ENCODE peak calls at places on chromosome 17, in seven cellular contexts. One of them, this sample, is unnamed.

GRCh38 chr17:68777856-68778694 is 176.9 kb upstream of the FAM20A start:
- DNase-seq in psoas muscle: no peak
- DNase-seq in fibroblast of lung: no peak
- DNase-seq in foreskin fibroblast: no peak
- DNase-seq in uterus: no peak
- DNase-seq in OCI-LY7: no peak
- DNase-seq in adrenal gland: no peak
- DNase-seq in this sample: no peak

GRCh38 chr17:79749156-79749815 is 18.5 kb downstream of the ENPP7 start:
- DNase-seq in psoas muscle: no peak
- DNase-seq in fibroblast of lung: peak; percentile 67
- DNase-seq in foreskin fibroblast: peak; percentile 63
- DNase-seq in uterus: no peak
- DNase-seq in OCI-LY7: no peak
- DNase-seq in adrenal gland: no peak
- DNase-seq in this sample: no peak

GRCh38 chr17:4710693-4711634 is 532 bp downstream of the ARRB2 start:
- DNase-seq in psoas muscle: peak; percentile 62
- DNase-seq in fibroblast of lung: no peak
- DNase-seq in foreskin fibroblast: peak; percentile 22
- DNase-seq in uterus: no peak
- DNase-seq in OCI-LY7: peak; percentile 53
- DNase-seq in adrenal gland: no peak
- DNase-seq in this sample: peak; percentile 42

GRCh38 chr17:15261818-15262290 is 3.3 kb downstream of the PMP22 start:
- DNase-seq in psoas muscle: no peak
- DNase-seq in fibroblast of lung: peak; percentile 37
- DNase-seq in foreskin fibroblast: peak; percentile 58
- DNase-seq in uterus: no peak
- DNase-seq in OCI-LY7: no peak
- DNase-seq in adrenal gland: no peak
- DNase-seq in this sample: no peak

GRCh38 chr17:44451832-44452231 is 51.4 kb downstream of the GPATCH8 start:
- DNase-seq in psoas muscle: no peak
- DNase-seq in fibroblast of lung: no peak
- DNase-seq in foreskin fibroblast: no peak
- DNase-seq in uterus: no peak
- DNase-seq in OCI-LY7: no peak
- DNase-seq in adrenal gland: no peak
- DNase-seq in this sample: no peak

GRCh38 chr17:61723183-61723582 is 132.2 kb upstream of the NACA2 start:
- DNase-seq in psoas muscle: no peak
- DNase-seq in fibroblast of lung: no peak
- DNase-seq in foreskin fibroblast: no peak
- DNase-seq in uterus: no peak
- DNase-seq in OCI-LY7: no peak
- DNase-seq in adrenal gland: no peak
- DNase-seq in this sample: no peak

GRCh38 chr17:71921726-71922320 is 199.0 kb upstream of the SOX9 start:
- DNase-seq in psoas muscle: no peak
- DNase-seq in fibroblast of lung: no peak
- DNase-seq in foreskin fibroblast: no peak
- DNase-seq in uterus: no peak
- DNase-seq in OCI-LY7: no peak
- DNase-seq in adrenal gland: no peak
- DNase-seq in this sample: peak; percentile 65

GRCh38 chr17:38590988-38591758 is 14.6 kb downstream of the SRCIN1 start:
- DNase-seq in psoas muscle: no peak
- DNase-seq in fibroblast of lung: no peak
- DNase-seq in foreskin fibroblast: no peak
- DNase-seq in uterus: no peak
- DNase-seq in OCI-LY7: peak; percentile 76
- DNase-seq in adrenal gland: no peak
- DNase-seq in this sample: peak; percentile 64

GRCh38 chr17:13561606-13562270 is 40.0 kb downstream of the HS3ST3A1 start:
- DNase-seq in psoas muscle: no peak
- DNase-seq in fibroblast of lung: no peak
- DNase-seq in foreskin fibroblast: no peak
- DNase-seq in uterus: no peak
- DNase-seq in OCI-LY7: no peak
- DNase-seq in adrenal gland: no peak
- DNase-seq in this sample: no peak

GRCh38 chr17:4512156-4513112 is 13.8 kb downstream of the SPNS2 start:
- DNase-seq in psoas muscle: no peak
- DNase-seq in fibroblast of lung: no peak
- DNase-seq in foreskin fibroblast: no peak
- DNase-seq in uterus: no peak
- DNase-seq in OCI-LY7: no peak
- DNase-seq in adrenal gland: no peak
- DNase-seq in this sample: no peak

GRCh38 chr17:77748436-77748835 is 210.1 kb upstream of the TNRC6C start:
- DNase-seq in psoas muscle: no peak
- DNase-seq in fibroblast of lung: no peak
- DNase-seq in foreskin fibroblast: no peak
- DNase-seq in uterus: no peak
- DNase-seq in OCI-LY7: no peak
- DNase-seq in adrenal gland: no peak
- DNase-seq in this sample: no peak

GRCh38 chr17:34885076-34885475 is 76.2 kb downstream of the CCT6B start:
- DNase-seq in psoas muscle: no peak
- DNase-seq in fibroblast of lung: no peak
- DNase-seq in foreskin fibroblast: no peak
- DNase-seq in uterus: no peak
- DNase-seq in OCI-LY7: no peak
- DNase-seq in adrenal gland: no peak
- DNase-seq in this sample: no peak

GRCh38 chr17:11986939-11987329 is 10.3 kb downstream of the ZNF18 start:
- DNase-seq in psoas muscle: no peak
- DNase-seq in fibroblast of lung: peak; percentile 71
- DNase-seq in foreskin fibroblast: peak; percentile 63
- DNase-seq in uterus: no peak
- DNase-seq in OCI-LY7: peak; percentile 17
- DNase-seq in adrenal gland: no peak
- DNase-seq in this sample: peak; percentile 3

GRCh38 chr17:28018439-28019070 is 23.9 kb upstream of the NLK start:
- DNase-seq in psoas muscle: no peak
- DNase-seq in fibroblast of lung: no peak
- DNase-seq in foreskin fibroblast: peak; percentile 3
- DNase-seq in uterus: no peak
- DNase-seq in OCI-LY7: no peak
- DNase-seq in adrenal gland: peak; percentile 87
- DNase-seq in this sample: no peak

GRCh38 chr17:14736631-14737030 is 435.8 kb downstream of the HS3ST3B1 start:
- DNase-seq in psoas muscle: no peak
- DNase-seq in fibroblast of lung: no peak
- DNase-seq in foreskin fibroblast: no peak
- DNase-seq in uterus: no peak
- DNase-seq in OCI-LY7: no peak
- DNase-seq in adrenal gland: no peak
- DNase-seq in this sample: no peak

GRCh38 chr17:76707985-76708807 is 2.6 kb downstream of the MXRA7 start:
- DNase-seq in psoas muscle: peak; percentile 64
- DNase-seq in fibroblast of lung: no peak
- DNase-seq in foreskin fibroblast: no peak
- DNase-seq in uterus: no peak
- DNase-seq in OCI-LY7: no peak
- DNase-seq in adrenal gland: peak; percentile 83
- DNase-seq in this sample: no peak
- H3K4me3 ChIP-seq in psoas muscle: peak overlapping the region; percentile 73
- H3K4me3 ChIP-seq in fibroblast of lung: peak overlapping the region; percentile 44
- H3K4me3 ChIP-seq in foreskin fibroblast: peak overlapping the region; percentile 75
- H3K4me3 ChIP-seq in uterus: no peak overlapping the region
- H3K4me3 ChIP-seq in OCI-LY7: no peak overlapping the region
- H3K4me3 ChIP-seq in adrenal gland: no peak overlapping the region
- H3K4me3 ChIP-seq in this sample: no peak overlapping the region

DNA sequence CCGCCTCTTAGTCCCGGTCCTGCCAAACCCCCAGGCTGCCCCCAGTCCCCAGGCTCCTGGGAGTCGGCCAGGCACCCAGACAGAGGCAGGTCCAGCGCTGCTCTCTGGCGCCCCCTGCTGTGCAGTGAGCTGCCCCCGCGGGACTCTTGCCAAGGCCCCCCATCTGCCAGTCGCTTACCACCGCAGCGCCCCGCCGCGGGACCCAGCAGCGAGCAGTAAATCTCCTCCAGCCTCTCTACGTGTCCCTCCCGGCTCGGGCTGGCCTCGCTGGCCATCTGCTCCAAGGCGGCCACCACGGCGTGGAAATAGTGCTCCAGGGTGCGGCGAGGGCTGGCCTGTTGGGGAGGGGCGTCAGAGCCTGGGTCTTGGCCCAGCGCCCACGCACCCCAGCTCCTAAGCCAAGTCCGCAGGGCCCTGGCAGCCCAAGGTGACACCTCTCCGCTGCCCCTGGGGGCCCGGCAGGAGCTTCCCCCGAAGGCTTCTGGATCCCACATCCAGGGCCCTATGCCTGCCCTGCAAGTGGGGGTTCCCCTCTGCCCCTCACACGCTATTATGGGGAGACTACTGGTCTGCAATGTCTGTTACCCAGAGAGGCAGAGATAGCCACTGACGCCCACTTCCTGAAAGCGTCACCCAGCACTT is 33.7 kb upstream of the MFSD6L start:
- DNase-seq in psoas muscle: no peak
- DNase-seq in fibroblast of lung: no peak
- DNase-seq in foreskin fibroblast: no peak
- DNase-seq in uterus: no peak
- DNase-seq in OCI-LY7: peak; percentile 11
- DNase-seq in adrenal gland: no peak
- DNase-seq in this sample: peak; percentile 33
- TF ChIP-seq CTCF in psoas muscle: no peak
- TF ChIP-seq CTCF in fibroblast of lung: peak; percentile 10
- TF ChIP-seq CTCF in foreskin fibroblast: peak; percentile 19
- TF ChIP-seq CTCF in uterus: no peak
- TF ChIP-seq CTCF in OCI-LY7: peak; percentile 72
- TF ChIP-seq CTCF in adrenal gland: no peak
- TF ChIP-seq CTCF in this sample: peak; percentile 58

DNA sequence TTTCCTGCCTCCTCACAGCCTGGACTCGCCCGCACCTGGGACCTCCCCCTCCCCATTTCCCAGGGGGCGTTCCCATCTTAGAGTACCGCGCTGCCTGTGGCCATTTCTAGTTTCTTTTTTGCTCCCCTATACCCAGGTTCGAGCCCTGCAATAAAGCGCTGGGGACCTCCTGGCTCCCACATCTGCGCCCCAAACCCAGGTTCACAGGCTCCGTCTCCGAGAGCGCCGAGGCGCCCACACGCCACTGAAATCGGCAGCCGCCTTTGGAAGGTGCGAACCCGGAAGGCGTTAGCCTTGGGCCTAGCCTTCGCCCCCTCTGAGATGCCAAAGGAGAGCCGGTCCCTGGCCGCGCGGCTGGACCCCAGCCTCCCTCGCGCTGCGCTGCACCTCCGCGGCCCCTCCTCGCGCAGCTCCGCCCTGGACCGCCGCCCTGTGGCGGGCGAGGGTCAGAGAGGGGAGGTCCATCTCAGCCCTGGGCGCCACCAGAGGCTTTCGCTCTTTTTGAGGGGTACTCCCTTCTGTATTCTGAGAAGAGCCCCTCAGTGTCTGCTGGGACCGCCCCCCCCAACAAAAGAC is 1.8 kb downstream of the KCNJ12 start:
- DNase-seq in psoas muscle: no peak
- DNase-seq in fibroblast of lung: no peak
- DNase-seq in foreskin fibroblast: no peak
- DNase-seq in uterus: no peak
- DNase-seq in OCI-LY7: no peak
- DNase-seq in adrenal gland: no peak
- DNase-seq in this sample: no peak
- H3K4me3 ChIP-seq in psoas muscle: peak overlapping the region; percentile 68
- H3K4me3 ChIP-seq in fibroblast of lung: no peak overlapping the region
- H3K4me3 ChIP-seq in foreskin fibroblast: no peak overlapping the region
- H3K4me3 ChIP-seq in uterus: peak overlapping the region; percentile 15
- H3K4me3 ChIP-seq in OCI-LY7: no peak overlapping the region
- H3K4me3 ChIP-seq in adrenal gland: no peak overlapping the region
- H3K4me3 ChIP-seq in this sample: no peak overlapping the region

GRCh38 chr17:74963656-74964055 is 8.9 kb downstream of the HID1 start:
- DNase-seq in psoas muscle: no peak
- DNase-seq in fibroblast of lung: no peak
- DNase-seq in foreskin fibroblast: no peak
- DNase-seq in uterus: no peak
- DNase-seq in OCI-LY7: peak; percentile 26
- DNase-seq in adrenal gland: no peak
- DNase-seq in this sample: no peak
- TF ChIP-seq CTCF in psoas muscle: no peak
- TF ChIP-seq CTCF in fibroblast of lung: peak; percentile 7
- TF ChIP-seq CTCF in foreskin fibroblast: no peak
- TF ChIP-seq CTCF in uterus: no peak
- TF ChIP-seq CTCF in OCI-LY7: peak; percentile 58
- TF ChIP-seq CTCF in adrenal gland: no peak
- TF ChIP-seq CTCF in this sample: peak; percentile 18

GRCh38 chr17:2749058-2749783 is at the start of gene CCDC92B:
- DNase-seq in psoas muscle: no peak
- DNase-seq in fibroblast of lung: no peak
- DNase-seq in foreskin fibroblast: no peak
- DNase-seq in uterus: no peak
- DNase-seq in OCI-LY7: no peak
- DNase-seq in adrenal gland: no peak
- DNase-seq in this sample: no peak
- H3K4me3 ChIP-seq in psoas muscle: no peak within 1 kb of the TSS
- H3K4me3 ChIP-seq in fibroblast of lung: no peak within 1 kb of the TSS
- H3K4me3 ChIP-seq in foreskin fibroblast: no peak within 1 kb of the TSS
- H3K4me3 ChIP-seq in uterus: no peak within 1 kb of the TSS
- H3K4me3 ChIP-seq in OCI-LY7: no peak within 1 kb of the TSS
- H3K4me3 ChIP-seq in adrenal gland: no peak within 1 kb of the TSS
- H3K4me3 ChIP-seq in this sample: no peak within 1 kb of the TSS

GRCh38 chr17:80902197-80903019 is 89.2 kb upstream of the CHMP6 start:
- DNase-seq in psoas muscle: no peak
- DNase-seq in fibroblast of lung: no peak
- DNase-seq in foreskin fibroblast: no peak
- DNase-seq in uterus: no peak
- DNase-seq in OCI-LY7: no peak
- DNase-seq in adrenal gland: no peak
- DNase-seq in this sample: no peak

GRCh38 chr17:80903041-80903611 is 88.5 kb upstream of the CHMP6 start:
- DNase-seq in psoas muscle: no peak
- DNase-seq in fibroblast of lung: no peak
- DNase-seq in foreskin fibroblast: no peak
- DNase-seq in uterus: no peak
- DNase-seq in OCI-LY7: no peak
- DNase-seq in adrenal gland: no peak
- DNase-seq in this sample: no peak

GRCh38 chr17:80898706-80899105 is 92.9 kb upstream of the CHMP6 start:
- DNase-seq in psoas muscle: no peak
- DNase-seq in fibroblast of lung: no peak
- DNase-seq in foreskin fibroblast: no peak
- DNase-seq in uterus: no peak
- DNase-seq in OCI-LY7: no peak
- DNase-seq in adrenal gland: no peak
- DNase-seq in this sample: no peak

GRCh38 chr17:80901319-80901718 is 90.3 kb upstream of the CHMP6 start:
- DNase-seq in psoas muscle: no peak
- DNase-seq in fibroblast of lung: no peak
- DNase-seq in foreskin fibroblast: no peak
- DNase-seq in uterus: no peak
- DNase-seq in OCI-LY7: no peak
- DNase-seq in adrenal gland: no peak
- DNase-seq in this sample: peak; percentile 77

GRCh38 chr17:80899402-80900268 is 92.0 kb upstream of the CHMP6 start:
- DNase-seq in psoas muscle: no peak
- DNase-seq in fibroblast of lung: peak; percentile 37
- DNase-seq in foreskin fibroblast: peak; percentile 47
- DNase-seq in uterus: no peak
- DNase-seq in OCI-LY7: peak; percentile 45
- DNase-seq in adrenal gland: peak; percentile 75
- DNase-seq in this sample: peak; percentile 76
- TF ChIP-seq CTCF in psoas muscle: peak; percentile 54
- TF ChIP-seq CTCF in fibroblast of lung: peak; percentile 75
- TF ChIP-seq CTCF in foreskin fibroblast: peak; percentile 69
- TF ChIP-seq CTCF in uterus: no peak
- TF ChIP-seq CTCF in OCI-LY7: peak; percentile 90
- TF ChIP-seq CTCF in adrenal gland: peak; percentile 56
- TF ChIP-seq CTCF in this sample: peak; percentile 66

GRCh38 chr17:63476494-63476856 is 386 bp upstream of the ACE start:
- DNase-seq in psoas muscle: no peak
- DNase-seq in fibroblast of lung: no peak
- DNase-seq in foreskin fibroblast: peak; percentile 38
- DNase-seq in uterus: no peak
- DNase-seq in OCI-LY7: peak; percentile 22
- DNase-seq in adrenal gland: no peak
- DNase-seq in this sample: no peak
- H3K4me3 ChIP-seq in psoas muscle: peak overlapping the region; percentile 63
- H3K4me3 ChIP-seq in fibroblast of lung: no peak overlapping the region
- H3K4me3 ChIP-seq in foreskin fibroblast: peak overlapping the region; percentile 37
- H3K4me3 ChIP-seq in uterus: peak overlapping the region; percentile 13
- H3K4me3 ChIP-seq in OCI-LY7: peak overlapping the region; percentile 65
- H3K4me3 ChIP-seq in adrenal gland: no peak overlapping the region
- H3K4me3 ChIP-seq in this sample: no peak overlapping the region